ENCODE peak calls at places on chromosome 1, in seven cellular contexts. P is GM23338, V is psoas muscle, O is heart left ventricle, M is ovary, B is heart right ventricle, E is body of pancreas. R is an unnamed sample.

GRCh38 chr1:199995096-199995685 is 32.3 kb upstream of the NR5A2 start:
- DNase-seq in V (no peak), P (no peak), M (no peak), O (no peak), B (no peak), E (no peak), R (no peak)

GRCh38 chr1:16372535-16373340 is 5.7 kb downstream of the SZRD1 start:
- DNase-seq in M (no peak), O (no peak), B (no peak), V (no peak), E (no peak), P (no peak), R (no peak)

GRCh38 chr1:179229214-179230140 is at the start of gene ABL2:
- DNase-seq in V (peak; percentile 64), E (peak; percentile 62), P (peak; percentile 83), B (peak; percentile 50), O (peak; percentile 50), M (peak; percentile 32), R (peak; percentile 25)

GRCh38 chr1:226977288-226977972 is 37.3 kb downstream of the COQ8A start:
- DNase-seq in V (peak; percentile 64), P (no peak), E (no peak), B (no peak), O (no peak), M (no peak), R (no peak)

GRCh38 chr1:109931189-109931672 is 20.6 kb downstream of the CSF1 start:
- DNase-seq in P (peak; percentile 95), E (peak; percentile 91), O (peak; percentile 91), M (peak; percentile 80), B (peak; percentile 88), V (peak; percentile 88), R (no peak)

GRCh38 chr1:225597926-225598575 is 54.9 kb downstream of the ENAH start:
- DNase-seq in M (no peak), E (no peak), V (no peak), P (no peak), O (no peak), B (no peak), R (no peak)

GRCh38 chr1:205587576-205587975 is 44.2 kb downstream of the ELK4 start:
- DNase-seq in O (no peak), V (peak; percentile 1), B (no peak), E (no peak), P (no peak), M (no peak), R (no peak)

GRCh38 chr1:113046569-113046968 is 26.4 kb upstream of the LRIG2 start:
- DNase-seq in E (no peak), M (no peak), B (no peak), O (no peak), P (no peak), V (no peak), R (no peak)

GRCh38 chr1:23492132-23492720 is 8.2 kb upstream of the ASAP3 start:
- DNase-seq in O (no peak), P (no peak), E (no peak), V (no peak), M (no peak), B (no peak), R (no peak)

GRCh38 chr1:246274191-246274590 is 232.9 kb downstream of the SMYD3 start:
- DNase-seq in O (no peak), B (no peak), P (no peak), V (no peak), E (no peak), M (no peak), R (no peak)

GRCh38 chr1:5939268-5940060 is 52.8 kb downstream of the NPHP4 start:
- DNase-seq in P (no peak), V (no peak), E (no peak), M (no peak), O (no peak), B (no peak), R (no peak)

GRCh38 chr1:25692560-25692959 is 76.0 kb downstream of the MAN1C1 start:
- DNase-seq in M (no peak), P (peak; percentile 70), V (no peak), B (no peak), E (no peak), O (no peak), R (no peak)

GRCh38 chr1:165930961-165931360 is 103.5 kb downstream of the UCK2 start:
- DNase-seq in V (no peak), E (no peak), B (no peak), P (no peak), M (no peak), O (no peak), R (no peak)

GRCh38 chr1:165924096-165924495 is 96.7 kb downstream of the UCK2 start:
- DNase-seq in P (no peak), M (no peak), V (no peak), E (no peak), O (no peak), B (no peak), R (no peak)

GRCh38 chr1:165928075-165928731 is 100.8 kb downstream of the UCK2 start:
- DNase-seq in P (peak; percentile 75), O (no peak), V (no peak), E (peak; percentile 40), B (no peak), M (no peak), R (peak; percentile 11)

GRCh38 chr1:165925498-165926079 is 98.2 kb downstream of the UCK2 start:
- DNase-seq in O (no peak), B (no peak), E (no peak), V (no peak), P (no peak), M (no peak), R (no peak)

DNA sequence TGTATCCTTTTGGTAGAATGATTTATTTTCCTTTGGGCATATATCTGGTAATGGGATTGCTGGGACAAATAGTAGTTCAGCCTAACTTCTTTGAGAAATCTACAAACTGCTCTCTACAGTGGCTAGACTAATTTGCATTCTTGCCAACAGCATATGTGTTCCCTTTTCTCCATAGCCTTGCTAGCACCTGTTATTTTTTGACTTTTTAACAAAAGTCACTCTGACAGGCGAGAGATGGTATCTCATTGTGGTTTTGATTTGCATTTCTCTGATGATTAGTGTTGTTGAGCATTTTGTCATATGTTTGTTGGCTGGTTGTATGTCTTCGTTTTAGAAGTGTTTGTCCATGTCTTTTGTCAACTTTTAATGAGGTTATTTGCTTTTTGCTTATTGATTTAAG is 99.8 kb downstream of the UCK2 start:
- DNase-seq in V (no peak), B (no peak), M (no peak), O (no peak), P (no peak), E (no peak), R (no peak)
- H3K27ac ChIP-seq in V (no peak overlapping the region), B (no peak overlapping the region), M (no peak overlapping the region), O (no peak overlapping the region), P (no peak overlapping the region), E (no peak overlapping the region), R (no peak overlapping the region)

GRCh38 chr1:72724951-72725863 is 442.9 kb upstream of the NEGR1 start:
- DNase-seq in V (peak; percentile 26), B (no peak), M (no peak), E (no peak), P (peak; percentile 83), O (peak; percentile 12), R (no peak)
- TF ChIP-seq CTCF in V (no peak), B (no peak), M (no peak), E (no peak), P (peak; percentile 90), O (no peak), R (no peak)

DNA sequence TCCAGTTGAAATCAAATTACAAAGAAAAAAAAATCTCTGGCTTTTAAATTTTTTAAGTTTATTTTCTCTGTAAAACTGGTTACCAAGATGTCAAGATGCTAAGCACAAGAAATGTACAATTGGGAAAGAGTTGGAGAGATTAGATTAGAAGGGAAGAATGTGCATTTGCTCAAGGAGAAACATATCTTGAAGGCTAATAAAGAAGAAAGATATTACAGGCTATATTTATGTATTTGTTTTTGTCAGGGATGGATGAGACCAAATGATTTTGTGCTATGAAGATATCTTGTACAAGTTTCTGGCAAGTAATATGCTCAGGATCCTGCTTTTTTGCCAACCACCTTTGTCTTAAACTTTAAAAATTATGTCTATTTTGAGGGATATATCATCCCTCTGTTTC is 141.6 kb downstream of the CTH start:
- DNase-seq in B (no peak), O (no peak), M (no peak), V (no peak), P (no peak), E (no peak), R (no peak)
- H3K27me3 ChIP-seq in B (no peaks in the 10 kb centered on the region), O (no peaks in the 10 kb centered on the region), M (no peaks in the 10 kb centered on the region), V (peaks cover 4% of the 10 kb centered on the region), P (no peaks in the 10 kb centered on the region), E (no peaks in the 10 kb centered on the region), R (no peaks in the 10 kb centered on the region)

GRCh38 chr1:35033346-35033745 is 1.6 kb upstream of the ZMYM6 start:
- DNase-seq in V (no peak), B (no peak), M (no peak), O (no peak), E (no peak), P (no peak), R (no peak)

GRCh38 chr1:35031103-35031452 is 667 bp downstream of the ZMYM6 start:
- DNase-seq in M (peak; percentile 36), P (peak; percentile 57), V (peak; percentile 51), O (no peak), B (no peak), E (peak; percentile 18), R (peak; percentile 27)

GRCh38 chr1:35032384-35032739 is 617 bp upstream of the ZMYM6 start:
- DNase-seq in B (no peak), O (no peak), E (no peak), M (no peak), P (no peak), V (no peak), R (no peak)

GRCh38 chr1:35029756-35030155 is 2.0 kb downstream of the ZMYM6 start:
- DNase-seq in P (no peak), B (no peak), M (no peak), V (no peak), E (no peak), O (no peak), R (no peak)

DNA sequence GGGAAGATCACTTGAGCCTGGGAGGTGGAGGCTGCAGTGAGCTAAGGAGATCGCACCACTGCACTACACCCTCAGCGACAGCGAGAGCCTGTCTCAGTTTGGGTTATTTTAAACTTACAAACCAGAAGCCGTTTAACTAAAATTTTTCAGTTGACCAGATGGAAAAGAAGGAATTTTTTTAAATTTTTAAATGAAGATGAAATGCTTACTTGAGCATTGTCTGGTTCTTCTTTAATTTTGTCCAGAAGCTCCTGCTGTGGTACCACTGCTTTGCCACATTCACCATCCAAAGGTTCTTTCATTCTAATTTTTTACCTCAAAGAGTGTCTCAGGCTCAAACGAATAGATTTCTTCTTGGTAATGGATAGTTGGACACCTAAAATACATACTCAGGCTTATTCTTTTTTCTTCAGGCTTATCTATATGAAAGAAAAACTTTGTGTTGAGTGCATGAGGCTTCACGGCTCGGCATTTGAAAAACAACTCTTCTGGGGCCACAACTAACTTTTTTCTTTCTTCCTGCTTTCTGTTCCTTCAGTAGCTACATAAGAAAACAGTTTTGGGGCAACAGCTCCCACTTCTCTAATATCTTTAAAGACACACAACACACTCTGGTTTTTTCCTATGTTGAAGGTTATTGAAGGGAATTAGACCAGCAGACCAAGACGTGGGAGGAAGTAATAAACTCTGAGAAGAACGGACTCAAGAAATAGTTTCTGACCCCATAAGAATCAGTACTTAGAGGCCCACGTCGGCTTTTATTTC is 1.2 kb downstream of the ZMYM6 start:
- DNase-seq in P (no peak), E (no peak), O (no peak), B (no peak), M (no peak), V (no peak), R (no peak)
- H3K27ac ChIP-seq in P (peak overlapping the region; percentile 86), E (peak overlapping the region; percentile 64), O (peak overlapping the region; percentile 96), B (peak overlapping the region; percentile 95), M (peak overlapping the region; percentile 89), V (peak overlapping the region; percentile 89), R (peak overlapping the region; percentile 66)

GRCh38 chr1:62613890-62614289 is 16.6 kb downstream of the ANGPTL3 start:
- DNase-seq in P (no peak), M (no peak), B (no peak), O (no peak), V (no peak), E (no peak), R (no peak)
- TF ChIP-seq CTCF in P (no peak), M (no peak), B (no peak), O (no peak), V (no peak), E (no peak), R (no peak)

R was measured in CD4-positive, alpha-beta T cell.